ENCODE peak calls at places on chromosomes 1 and 21, in six cellular contexts. T is NCI-H1105 treated with DMSO at 0.1 percent for 48 hours; J is neuronal stem cell; G is stimulated activated CD4-positive, alpha-beta T cell treated with anti-CD3 and anti-CD28 coated beads, Interleukin-4, amount 100 ng/mL, for 1 hour; V is NCI-H748 treated with DMSO at 0.1 percent for 48 hours; K is RPMI7951. R is an unnamed sample.

GRCh38 chr1:147719029-147719703 is 41.2 kb downstream of the GJA5 start:
- DNase-seq in T (no peak), J (no peak), G (no peak), V (no peak), K (no peak), R (no peak)

GRCh38 chr1:234871039-234871709 is 257.5 kb downstream of the TOMM20 start:
- DNase-seq in T (no peak), J (no peak), G (no peak), V (no peak), K (no peak), R (no peak)

GRCh38 chr1:85047472-85048295 is 616 bp downstream of the MCOLN3 start:
- DNase-seq in T (peak; percentile 47), J (no peak), G (peak; percentile 5), V (no peak), K (no peak), R (peak; percentile 34)

GRCh38 chr1:59549903-59550302 is 253.0 kb downstream of the FGGY start:
- DNase-seq in T (no peak), J (no peak), G (no peak), V (no peak), K (no peak), R (no peak)

GRCh38 chr1:65477414-65478378 is 57.2 kb downstream of the LEPR start:
- DNase-seq in T (no peak), J (no peak), G (no peak), V (no peak), K (no peak), R (no peak)

GRCh38 chr1:1783320-1783719 is 5.0 kb upstream of the NADK start:
- DNase-seq in T (no peak), J (no peak), G (no peak), V (no peak), K (no peak), R (no peak)

GRCh38 chr1:48309564-48310082 is 87.1 kb downstream of the SLC5A9 start:
- DNase-seq in T (no peak), J (no peak), G (no peak), V (no peak), K (no peak), R (no peak)

GRCh38 chr1:9490605-9491339 is 48.5 kb upstream of the SLC25A33 start:
- DNase-seq in T (peak; percentile 61), J (peak; percentile 77), G (peak; percentile 85), V (peak; percentile 7), K (peak; percentile 77), R (peak; percentile 86)

GRCh38 chr21:35150562-35151226 is 101.6 kb upstream of the RUNX1 start:
- DNase-seq in T (no peak), J (no peak), G (no peak), V (no peak), K (peak; percentile 76), R (no peak)